ENCODE peak calls at places on chromosomes 6 and 20, in four cellular contexts. M, E, U and P are unnamed samples.

GRCh38 chr6:54574671-54575070 is 266.4 kb downstream of the TINAG start:
- DNase-seq in M (no peak), E (no peak), U (no peak), P (no peak)

GRCh38 chr20:63049191-63049518 is 42.4 kb upstream of the BHLHE23 start:
- DNase-seq in M (no peak), E (no peak), U (no peak), P (no peak)

GRCh38 chr20:43916073-43916874 is 1.6 kb downstream of the TOX2 start:
- DNase-seq in M (no peak), E (no peak), U (no peak), P (no peak)

GRCh38 chr6:159819098-159819497 is 19.0 kb downstream of the PNLDC1 start:
- DNase-seq in M (no peak), E (no peak), U (no peak), P (no peak)

GRCh38 chr20:24746351-24746685 is 202.8 kb upstream of the CST7 start:
- DNase-seq in M (no peak), E (peak; percentile 61), U (no peak), P (no peak)

GRCh38 chr20:54140067-54140466 is 33.7 kb downstream of the CYP24A1 start:
- DNase-seq in M (no peak), E (no peak), U (no peak), P (no peak)

GRCh38 chr6:109760208-109760607 is 69.1 kb downstream of the FIG4 start:
- DNase-seq in M (no peak), E (no peak), U (no peak), P (no peak)

GRCh38 chr20:2280083-2280482 is 15.7 kb upstream of the TGM3 start:
- DNase-seq in M (no peak), E (no peak), U (no peak), P (no peak)

GRCh38 chr6:144234935-144235334 is 50.2 kb upstream of the UTRN start:
- DNase-seq in M (no peak), E (no peak), U (no peak), P (no peak)

GRCh38 chr6:3981917-3982316 is 97.0 kb downstream of the FAM217A start:
- DNase-seq in M (no peak), E (no peak), U (no peak), P (no peak)

GRCh38 chr20:33878583-33878982 is 67.4 kb downstream of the CHMP4B start:
- DNase-seq in M (no peak), E (no peak), U (no peak), P (no peak)

GRCh38 chr6:56437171-56437900 is 190.0 kb upstream of the COL21A1 start:
- DNase-seq in M (no peak), E (no peak), U (no peak), P (no peak)

DNA sequence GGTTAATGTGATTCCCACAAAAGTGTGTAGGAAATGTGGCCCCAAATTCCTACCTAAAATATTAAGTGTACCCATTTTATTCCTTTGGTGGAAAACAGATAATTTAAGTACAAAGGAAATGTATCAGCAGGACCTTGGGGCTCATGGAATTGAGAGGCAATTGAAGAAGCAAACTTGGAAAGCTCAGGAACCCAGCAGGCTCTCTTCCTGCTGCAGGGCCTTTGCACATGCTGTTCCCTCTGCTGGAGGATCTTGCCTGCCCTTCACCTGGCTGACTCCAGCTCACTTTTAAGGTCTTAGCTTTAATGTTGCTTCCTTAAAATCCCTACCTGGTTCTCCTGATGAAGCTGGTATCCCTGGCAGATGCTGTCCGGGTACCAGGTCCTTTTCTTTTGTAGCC is 9.8 kb upstream of the BLCAP start:
- DNase-seq in M (no peak), E (no peak), U (no peak), P (no peak)
- H3K4me1 ChIP-seq in M (peaks cover 3% of the 10 kb centered on the region), E (no peaks in the 10 kb centered on the region), U (peaks cover 8% of the 10 kb centered on the region), P (peaks cover 4% of the 10 kb centered on the region)

GRCh38 chr20:64119681-64120341 is 12.4 kb upstream of the NPBWR2 start:
- DNase-seq in M (peak; percentile 41), E (no peak), U (no peak), P (no peak)
- H3K4me3 ChIP-seq in M (peak overlapping the region; percentile 18), E (no peak overlapping the region), U (no peak overlapping the region), P (peak overlapping the region; percentile 29)

DNA sequence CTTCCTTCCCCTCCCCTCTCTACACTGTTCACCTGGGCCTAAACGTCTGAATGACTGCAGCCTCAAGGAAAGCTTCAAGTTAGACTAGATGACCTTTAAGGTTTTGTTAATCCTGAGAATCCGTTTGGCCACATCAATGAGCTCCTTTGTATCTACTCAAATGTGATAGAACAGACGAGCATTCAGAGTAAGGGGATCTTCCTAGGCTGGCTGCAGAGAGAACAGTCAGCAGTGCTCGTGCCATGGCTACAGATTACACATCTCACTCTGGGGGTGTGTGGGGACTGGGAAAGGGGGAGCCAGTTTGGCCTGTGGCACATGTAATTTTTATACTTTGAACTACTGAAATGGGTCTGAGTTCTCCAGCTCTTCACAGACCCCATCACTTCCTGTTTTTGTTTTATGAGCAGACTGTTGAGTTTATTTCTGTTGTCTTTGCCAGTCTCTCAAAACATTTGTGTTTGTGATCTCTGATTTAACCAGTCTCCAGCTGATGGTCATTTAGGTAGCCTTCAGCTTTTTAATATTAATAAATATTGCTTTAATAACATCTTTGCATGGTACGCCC is 50.9 kb downstream of the KCNS1 start:
- DNase-seq in M (no peak), E (no peak), U (no peak), P (no peak)
- H3K4me1 ChIP-seq in M (peaks cover 10% of the 10 kb centered on the region), E (peaks cover 16% of the 10 kb centered on the region), U (peaks cover 41% of the 10 kb centered on the region), P (peaks cover 51% of the 10 kb centered on the region)

DNA sequence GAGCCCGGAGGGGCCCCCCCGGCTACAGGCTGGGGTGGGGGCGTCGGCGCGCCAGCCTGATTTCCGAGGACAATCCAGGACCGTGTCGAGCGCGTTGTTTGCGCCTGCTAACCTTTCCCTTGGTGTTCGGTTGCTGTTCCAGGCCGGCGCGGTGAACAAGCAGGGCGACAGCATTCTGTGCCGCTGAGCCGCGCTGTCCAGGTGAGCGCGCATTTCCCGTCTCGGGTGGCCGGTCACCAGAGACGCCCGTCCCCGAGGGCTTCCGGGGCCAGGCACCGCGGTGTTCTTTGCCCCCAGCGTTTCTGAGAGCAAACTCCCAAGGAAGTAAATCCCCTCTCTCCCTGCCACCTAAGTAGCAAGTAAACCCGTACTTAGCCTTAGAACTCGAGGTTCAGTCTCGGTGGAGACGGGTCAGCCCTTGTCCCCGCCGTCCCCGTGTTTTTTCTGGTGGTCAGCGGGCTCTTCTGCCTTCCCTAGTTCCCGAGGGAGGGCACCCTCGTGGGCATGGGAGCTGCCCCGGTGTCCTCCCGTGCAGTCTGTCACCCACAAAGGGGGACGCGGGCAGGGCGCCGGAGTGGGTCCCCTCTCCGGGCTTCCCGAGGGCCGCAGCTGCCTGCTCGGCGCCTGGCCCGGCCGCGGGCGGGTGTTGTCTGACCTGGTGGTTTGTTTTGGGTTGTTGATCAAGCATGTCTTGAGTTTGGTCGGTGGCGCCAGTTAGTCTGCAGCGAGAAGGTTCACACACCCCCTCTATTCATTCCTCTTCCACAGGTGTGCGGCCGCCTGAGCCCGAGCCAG is 1.5 kb downstream of the ID4 start:
- DNase-seq in M (peak; percentile 54), E (peak; percentile 79), U (no peak), P (no peak)
- H3K4me3 ChIP-seq in M (peak overlapping the region; percentile 80), E (peak overlapping the region; percentile 80), U (peak overlapping the region; percentile 70), P (peak overlapping the region; percentile 77)

DNA sequence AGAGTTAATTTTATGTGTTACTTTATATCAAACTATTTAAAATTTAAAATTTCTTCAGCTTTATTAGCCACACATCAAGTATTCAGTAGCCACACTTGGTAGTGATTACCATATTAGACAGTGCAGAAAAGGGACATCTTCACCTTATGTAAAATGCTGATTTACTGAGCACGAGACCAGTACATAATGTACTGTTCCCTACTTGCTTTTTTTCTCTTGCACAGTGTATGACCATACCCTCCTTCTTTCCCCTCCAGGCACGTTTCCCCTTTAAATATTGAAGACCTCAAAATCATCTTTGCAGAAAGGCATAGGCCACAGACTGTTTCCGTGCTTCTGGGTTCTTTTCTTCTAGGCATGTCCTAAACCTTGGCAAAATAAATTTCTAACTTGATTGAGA is 18.0 kb downstream of the DSTN start:
- DNase-seq in M (no peak), E (no peak), U (no peak), P (no peak)
- H3K4me1 ChIP-seq in M (peaks cover 47% of the 10 kb centered on the region), E (peaks cover 11% of the 10 kb centered on the region), U (peaks cover 91% of the 10 kb centered on the region), P (peaks cover 96% of the 10 kb centered on the region)

DNA sequence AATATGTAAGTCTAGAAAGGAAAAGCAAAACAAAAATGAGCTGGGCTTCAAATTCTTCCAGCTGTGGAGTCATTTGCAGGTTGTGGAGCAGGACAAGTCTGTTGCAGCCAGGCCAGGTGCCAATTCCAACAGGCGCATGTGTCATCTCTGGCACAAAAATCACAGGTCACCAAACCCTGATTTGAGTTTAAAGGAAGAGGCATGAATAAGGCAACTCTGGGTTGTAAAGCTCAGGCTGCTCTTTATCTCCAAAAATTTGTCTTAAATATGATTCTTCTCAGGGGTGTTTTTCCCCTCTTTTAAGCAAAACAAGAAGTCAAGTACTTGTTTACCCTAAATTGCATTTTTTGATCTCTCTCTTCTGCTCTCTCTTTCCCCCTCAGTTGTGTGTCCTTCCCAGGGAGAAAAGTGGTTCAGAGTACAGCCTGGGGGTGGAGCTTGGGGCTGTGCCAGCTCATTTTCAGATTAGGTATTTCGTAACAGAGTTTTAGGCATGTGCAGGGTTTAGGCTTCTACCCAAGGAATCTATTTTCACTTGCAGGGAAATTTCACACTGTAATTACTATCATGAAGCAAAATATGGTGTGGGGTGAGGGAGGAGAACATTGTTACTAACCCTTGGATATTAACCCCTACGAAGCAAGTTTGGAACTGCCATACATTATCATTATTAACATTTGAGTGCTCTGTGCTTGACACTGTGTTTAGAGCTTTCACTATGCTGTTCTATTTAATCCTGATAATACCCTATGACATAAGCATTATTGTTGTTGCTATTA is 8.3 kb upstream of the NCOA3 start:
- DNase-seq in M (peak; percentile 93), E (peak; percentile 87), U (peak; percentile 91), P (peak; percentile 92)
- H3K4me3 ChIP-seq in M (peak overlapping the region; percentile 46), E (no peak overlapping the region), U (no peak overlapping the region), P (peak overlapping the region; percentile 35)

GRCh38 chr6:138235693-138236092 is 17.4 kb upstream of the PBOV1 start:
- DNase-seq in M (no peak), E (no peak), U (no peak), P (no peak)
- H3K4me1 ChIP-seq in M (no peaks in the 10 kb centered on the region), E (no peaks in the 10 kb centered on the region), U (no peaks in the 10 kb centered on the region), P (no peaks in the 10 kb centered on the region)

GRCh38 chr20:46599227-46599987 is 49.0 kb upstream of the OCSTAMP start:
- DNase-seq in M (no peak), E (no peak), U (no peak), P (no peak)

GRCh38 chr20:46604551-46605133 is 46.6 kb downstream of the SLC13A3 start:
- DNase-seq in M (no peak), E (no peak), U (no peak), P (no peak)

GRCh38 chr20:46600286-46600752 is 49.9 kb upstream of the OCSTAMP start:
- DNase-seq in M (no peak), E (no peak), U (no peak), P (no peak)

GRCh38 chr20:46602429-46602828 is 48.8 kb downstream of the SLC13A3 start:
- DNase-seq in M (no peak), E (no peak), U (no peak), P (no peak)

DNA sequence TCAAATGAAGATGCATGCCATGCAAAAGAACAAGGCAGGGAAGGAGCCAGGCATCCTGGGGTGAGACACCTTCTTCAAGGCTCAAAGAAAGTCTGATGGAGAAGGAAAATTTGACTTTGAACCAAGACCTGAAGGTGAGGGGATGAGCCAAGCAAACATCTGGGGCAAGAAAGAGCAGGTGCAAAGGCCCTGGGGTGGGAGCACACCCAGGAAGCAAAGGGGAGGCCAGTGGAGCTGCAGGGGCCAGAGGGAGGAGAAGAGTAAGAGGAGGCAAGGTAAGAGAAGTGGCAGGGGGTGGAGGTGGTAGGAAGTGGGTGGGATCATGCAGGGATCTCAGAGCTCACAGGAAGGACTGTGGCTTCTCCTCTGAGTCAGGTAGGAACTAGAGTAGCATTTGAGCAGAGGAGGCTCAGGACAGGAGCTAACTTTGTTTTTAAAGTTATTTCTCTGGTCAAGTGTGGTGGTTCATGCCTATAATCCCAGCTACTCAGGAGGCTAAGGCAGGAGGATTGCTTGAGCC is 49.6 kb downstream of the SLC13A3 start:
- DNase-seq in M (no peak), E (no peak), U (no peak), P (no peak)
- H3K4me3 ChIP-seq in M (no peak overlapping the region), E (no peak overlapping the region), U (no peak overlapping the region), P (no peak overlapping the region)

GRCh38 chr6:53312355-53312754 is 36.4 kb downstream of the ELOVL5 start:
- DNase-seq in M (no peak), E (no peak), U (no peak), P (no peak)
- H3K4me1 ChIP-seq in M (no peaks in the 10 kb centered on the region), E (peaks cover 45% of the 10 kb centered on the region), U (peaks cover 77% of the 10 kb centered on the region), P (peaks cover 70% of the 10 kb centered on the region)